ENCODE peak calls at places on chromosomes 11 and 22, in ten cellular contexts. J is NCI-H187; Z is stimulated activated naive CD8-positive, alpha-beta T cell treated with anti-CD3 and anti-CD28 coated beads, Interleukin-15, amount 100 ng/mL, for 72 hours; Y is activated T-cell treated with anti-CD3 and anti-CD28 coated beads, Interleukin-2, amount 50 U/mL, for 4 hours; F is thoracic aorta; P is GM23338; X is NB4; E is head of caudate nucleus; B is iris pigment epithelial cell; K is stimulated activated naive B cell treated with anti-CD40 and anti-IgM and Interleukin-4, amounts not matched to agents 10 μg/mL and 1 μg/mL and 100 μg/mL, for 72 hours. A is an unnamed sample.

GRCh38 chr11:102843474-102843873 is at the start of gene MMP3:
- DNase-seq in Z (no peak), B (no peak), X (no peak), K (no peak), E (no peak), P (no peak), Y (no peak), J (no peak), F (no peak), A (no peak)

GRCh38 chr11:107252429-107253161 is 205.0 kb downstream of the CWF19L2 start:
- DNase-seq in Y (no peak), F (no peak), E (no peak), K (no peak), P (no peak), X (no peak), Z (no peak), J (no peak), B (no peak), A (no peak)

GRCh38 chr22:23862103-23862502 is 4.4 kb downstream of the SLC2A11 start:
- DNase-seq in B (peak), E (no peak), P (peak), F (no peak), Z (peak), J (no peak), K (no peak), X (peak), Y (no peak), A (peak)

GRCh38 chr22:26550498-26551033 is 38.3 kb upstream of the TFIP11 start:
- DNase-seq in B (peak), Z (no peak), Y (no peak), X (no peak), F (no peak), J (no peak), P (peak), E (peak), K (no peak), A (peak)

GRCh38 chr11:62398011-62398994 is 20.5 kb upstream of the SCGB1A1 start:
- DNase-seq in E (no peak), Z (no peak), K (no peak), F (no peak), B (peak), J (no peak), X (peak), Y (no peak), P (no peak), A (peak)

GRCh38 chr11:11230802-11231562 is 122.1 kb downstream of the CSNK2A3 start:
- DNase-seq in F (no peak), K (no peak), E (no peak), P (peak), J (no peak), Y (no peak), X (peak), B (no peak), Z (no peak), A (no peak)

GRCh38 chr11:46389450-46390330 is 1.9 kb downstream of the CHRM4 start:
- DNase-seq in Y (no peak), Z (peak), P (peak), K (peak), X (peak), F (no peak), J (peak), B (peak), E (peak), A (peak)

GRCh38 chr22:49747130-49747529 is 80.5 kb downstream of the BRD1 start:
- DNase-seq in B (no peak), P (no peak), Z (no peak), F (no peak), K (no peak), J (no peak), X (no peak), E (no peak), Y (no peak), A (no peak)

GRCh38 chr11:94125408-94126120 is 3.1 kb upstream of the PANX1 start:
- DNase-seq in Z (no peak), K (no peak), E (no peak), Y (no peak), P (no peak), B (no peak), F (no peak), J (no peak), X (no peak), A (no peak)

GRCh38 chr22:50261615-50262459 is at the start of gene MAPK12:
- DNase-seq in F (no peak), K (no peak), E (no peak), Z (no peak), P (peak), X (peak), J (no peak), Y (no peak), B (peak), A (peak)

GRCh38 chr11:13278620-13279486 is 1.3 kb downstream of the BMAL1 start:
- DNase-seq in B (no peak), Y (no peak), J (no peak), X (no peak), Z (no peak), F (no peak), K (no peak), P (peak), E (no peak), A (no peak)

GRCh38 chr11:111097191-111097590 is 148.3 kb upstream of the POU2AF2 start:
- DNase-seq in B (peak), J (no peak), E (no peak), K (no peak), P (peak), X (no peak), Y (no peak), F (no peak), Z (no peak), A (peak)

GRCh38 chr11:130671801-130672700 is 223.6 kb downstream of the ADAMTS15 start:
- DNase-seq in B (peak), K (no peak), E (no peak), F (peak), J (no peak), X (no peak), Z (no peak), P (no peak), Y (no peak), A (peak)

GRCh38 chr11:45715398-45715797 is 50.0 kb upstream of the CHST1 start:
- DNase-seq in J (no peak), E (no peak), K (no peak), Y (no peak), F (no peak), P (no peak), Z (no peak), B (no peak), X (no peak), A (no peak)

GRCh38 chr11:47994417-47994816 is 14.1 kb downstream of the PTPRJ start:
- DNase-seq in X (peak), E (no peak), K (no peak), F (no peak), J (no peak), Y (no peak), P (no peak), B (no peak), Z (no peak), A (no peak)

GRCh38 chr11:70413151-70413550 is 14.8 kb downstream of the CTTN start:
- DNase-seq in P (no peak), J (no peak), E (no peak), X (no peak), F (no peak), Y (no peak), K (no peak), B (no peak), Z (no peak), A (no peak)

GRCh38 chr11:57792870-57793269 is 31.3 kb downstream of the CTNND1 start:
- DNase-seq in E (no peak), P (no peak), K (peak), J (no peak), X (peak), F (no peak), Z (no peak), Y (no peak), B (no peak), A (no peak)

GRCh38 chr11:76665172-76665571 is 5.4 kb downstream of the LRRC32 start:
- DNase-seq in X (no peak), F (no peak), Y (no peak), J (no peak), K (no peak), Z (no peak), E (no peak), B (no peak), P (no peak), A (no peak)

GRCh38 chr11:19723572-19724342 is 11.1 kb downstream of the NAV2 start:
- DNase-seq in P (no peak), K (no peak), Z (peak), Y (peak), E (no peak), F (peak), B (peak), J (no peak), X (no peak), A (peak)

GRCh38 chr11:87035976-87036583 is 1.7 kb upstream of the TMEM135 start:
- DNase-seq in E (no peak), J (no peak), Z (no peak), P (no peak), K (no peak), B (no peak), F (no peak), X (no peak), Y (no peak), A (no peak)

GRCh38 chr11:113570906-113571305 is 95.7 kb upstream of the DRD2 start:
- DNase-seq in X (no peak), Z (no peak), Y (no peak), E (no peak), J (no peak), B (no peak), F (no peak), K (no peak), P (no peak), A (no peak)

GRCh38 chr11:33500331-33500730 is 200.3 kb downstream of the C11orf91 start:
- DNase-seq in X (no peak), F (no peak), Y (no peak), K (no peak), Z (no peak), P (no peak), E (no peak), B (peak), J (no peak), A (no peak)

GRCh38 chr11:44894217-44894617 is 56.5 kb downstream of the TP53I11 start:
- DNase-seq in P (peak), E (peak), Z (peak), B (peak), F (no peak), X (peak), Y (peak), J (no peak), K (peak), A (peak)

GRCh38 chr11:120807414-120808150 is 216.3 kb upstream of the TBCEL start:
- DNase-seq in E (no peak), Y (no peak), Z (no peak), J (no peak), F (no peak), B (peak), X (no peak), K (no peak), P (peak), A (peak)

GRCh38 chr11:6695377-6695776 is 12.2 kb upstream of the MRPL17 start:
- DNase-seq in J (no peak), F (no peak), K (no peak), Z (no peak), P (no peak), E (no peak), X (no peak), B (peak), Y (no peak), A (peak)

GRCh38 chr11:122024278-122024677 is 91.7 kb downstream of the BLID start:
- DNase-seq in Z (no peak), Y (no peak), J (no peak), B (no peak), P (no peak), X (no peak), K (no peak), E (no peak), F (no peak), A (no peak)

GRCh38 chr11:32890843-32891656 is 1.6 kb upstream of the QSER1 start:
- DNase-seq in B (no peak), Y (no peak), J (peak), E (no peak), Z (no peak), F (no peak), P (peak), K (no peak), X (peak), A (no peak)

GRCh38 chr22:24510694-24511625 is 15.8 kb downstream of the UPB1 start:
- DNase-seq in E (no peak), P (no peak), X (peak), Y (no peak), B (peak), F (no peak), K (no peak), J (no peak), Z (no peak), A (peak)

GRCh38 chr11:112320668-112321067 is 60.0 kb upstream of the PLET1 start:
- DNase-seq in K (no peak), E (no peak), J (no peak), X (no peak), P (no peak), Z (no peak), F (peak), Y (no peak), B (peak), A (peak)

GRCh38 chr22:31179345-31179744 is 19.4 kb downstream of the RNF185 start:
- DNase-seq in Z (no peak), J (no peak), B (peak), K (no peak), E (no peak), Y (no peak), F (no peak), P (no peak), X (no peak), A (no peak)

GRCh38 chr11:14544611-14545010 is 24.4 kb upstream of the PSMA1 start:
- DNase-seq in X (peak), Z (no peak), B (peak), K (no peak), P (no peak), Y (no peak), F (no peak), J (no peak), E (no peak), A (peak)

GRCh38 chr11:35152575-35152974 is 13.6 kb downstream of the CD44 start:
- DNase-seq in X (no peak), Z (no peak), J (no peak), Y (no peak), F (no peak), K (no peak), B (no peak), P (no peak), E (no peak), A (no peak)

GRCh38 chr11:2668876-2669275 is 30.9 kb downstream of the KCNQ1OT1 start:
- DNase-seq in B (no peak), J (no peak), E (no peak), P (no peak), K (no peak), Y (no peak), Z (no peak), F (no peak), X (no peak), A (no peak)

GRCh38 chr11:64222651-64223000 is 3.4 kb downstream of the TRPT1 start:
- DNase-seq in Z (no peak), Y (no peak), P (no peak), B (no peak), J (peak), F (no peak), X (peak), E (no peak), K (no peak), A (no peak)

GRCh38 chr11:67293090-67293489 is 4.0 kb downstream of the ANKRD13D start:
- DNase-seq in X (no peak), B (peak), E (no peak), P (no peak), K (no peak), J (no peak), F (no peak), Y (no peak), Z (no peak), A (peak)

GRCh38 chr22:24736526-24737050 is 37.9 kb downstream of the PIWIL3 start:
- DNase-seq in X (no peak), B (no peak), F (no peak), J (no peak), Y (no peak), E (no peak), P (no peak), Z (no peak), K (no peak), A (no peak)

GRCh38 chr11:78230161-78230877 is 41.6 kb downstream of the USP35 start:
- DNase-seq in Z (no peak), Y (no peak), E (no peak), P (no peak), X (no peak), B (no peak), F (no peak), K (no peak), J (no peak), A (no peak)

GRCh38 chr11:62142921-62143320 is 19.1 kb downstream of the INCENP start:
- DNase-seq in F (no peak), B (no peak), J (no peak), K (no peak), Y (no peak), P (no peak), E (no peak), X (no peak), Z (no peak), A (no peak)

GRCh38 chr22:23516304-23516703 is 63.8 kb downstream of the IGLL1 start:
- DNase-seq in X (no peak), E (no peak), P (no peak), Z (no peak), K (no peak), B (no peak), F (no peak), Y (no peak), J (no peak), A (no peak)

A was measured in fibroblast of villous mesenchyme.